ENCODE peak calls at places on chromosome 16, in ten cellular contexts. K is GM20000, Y is BE2C, L is B cell, C is bronchial epithelial cell, X is ovary, B is K562, O is left lung, Q is A549, P is HCT116. M is an unnamed sample.

GRCh38 chr16:51767564-51767963 is 616.5 kb upstream of the SALL1 start:
- DNase-seq in K (no peak), Y (no peak), L (no peak), C (no peak), X (no peak), B (no peak), O (no peak), Q (no peak), P (no peak), M (no peak)

GRCh38 chr16:22425036-22425801 is 50.8 kb upstream of the CDR2 start:
- DNase-seq in K (no peak), Y (no peak), L (no peak), C (no peak), X (peak), B (no peak), O (peak), Q (no peak), P (no peak), M (no peak)

GRCh38 chr16:84153660-84154214 is 8.6 kb downstream of the DNAAF1 start:
- DNase-seq in K (no peak), Y (no peak), L (no peak), C (no peak), X (peak), B (peak), O (no peak), Q (no peak), P (no peak), M (no peak)

GRCh38 chr16:66927012-66927436 is 1.7 kb upstream of the RRAD start:
- DNase-seq in K (peak), Y (peak), L (no peak), C (peak), X (no peak), B (no peak), O (no peak), Q (peak), P (no peak), M (no peak)

GRCh38 chr16:73313950-73314349 is 266.0 kb upstream of the ZFHX3 start:
- DNase-seq in K (no peak), Y (no peak), L (no peak), C (no peak), X (no peak), B (no peak), O (no peak), Q (no peak), P (no peak), M (no peak)

GRCh38 chr16:1167276-1168107 is 14.6 kb downstream of the CACNA1H start:
- DNase-seq in K (no peak), Y (peak), L (no peak), C (no peak), X (no peak), B (no peak), O (no peak), Q (no peak), P (no peak), M (peak)

GRCh38 chr16:27568077-27568476 is 18.1 kb downstream of the KATNIP start:
- DNase-seq in K (no peak), Y (no peak), L (no peak), C (peak), X (no peak), B (no peak), O (no peak), Q (peak), P (no peak), M (no peak)

GRCh38 chr16:19743816-19744159 is 25.7 kb downstream of the IQCK start:
- DNase-seq in K (no peak), Y (no peak), L (no peak), C (no peak), X (no peak), B (no peak), O (no peak), Q (no peak), P (no peak), M (no peak)

GRCh38 chr16:30004424-30004776 is 6.4 kb downstream of the DOC2A start:
- DNase-seq in K (no peak), Y (peak), L (no peak), C (no peak), X (no peak), B (no peak), O (peak), Q (no peak), P (no peak), M (no peak)

GRCh38 chr16:77993111-77993571 is 29.2 kb upstream of the CLEC3A start:
- DNase-seq in K (no peak), Y (no peak), L (no peak), C (no peak), X (no peak), B (no peak), O (no peak), Q (no peak), P (no peak), M (no peak)

GRCh38 chr16:49899991-49900690 is 44.2 kb upstream of the ZNF423 start:
- DNase-seq in K (no peak), Y (no peak), L (no peak), C (no peak), X (no peak), B (no peak), O (no peak), Q (no peak), P (no peak), M (no peak)

GRCh38 chr16:57574646-57575467 is 32.4 kb downstream of the ADGRG5 start:
- DNase-seq in K (no peak), Y (no peak), L (no peak), C (no peak), X (no peak), B (peak), O (peak), Q (no peak), P (no peak), M (no peak)

GRCh38 chr16:30488764-30489595 is 16.4 kb downstream of the ITGAL start:
- DNase-seq in K (peak), Y (no peak), L (no peak), C (peak), X (no peak), B (no peak), O (no peak), Q (no peak), P (no peak), M (no peak)

GRCh38 chr16:84647830-84648594 is at the start of gene KLHL36:
- DNase-seq in K (peak), Y (peak), L (peak), C (no peak), X (peak), B (peak), O (peak), Q (peak), P (no peak), M (peak)

GRCh38 chr16:8936421-8936820 is 27.3 kb downstream of the USP7 start:
- DNase-seq in K (peak), Y (peak), L (peak), C (peak), X (no peak), B (peak), O (no peak), Q (peak), P (peak), M (peak)

GRCh38 chr16:3071655-3072054 is 6.2 kb downstream of the IL32 start:
- DNase-seq in K (no peak), Y (no peak), L (no peak), C (no peak), X (no peak), B (no peak), O (no peak), Q (no peak), P (no peak), M (no peak)

GRCh38 chr16:1949507-1949906 is 5.0 kb downstream of the RPL3L start:
- DNase-seq in K (no peak), Y (no peak), L (no peak), C (peak), X (no peak), B (no peak), O (no peak), Q (no peak), P (no peak), M (no peak)

GRCh38 chr16:89563639-89564392 is 3.3 kb downstream of the RPL13 start:
- DNase-seq in K (no peak), Y (no peak), L (no peak), C (no peak), X (no peak), B (no peak), O (no peak), Q (no peak), P (no peak), M (no peak)

GRCh38 chr16:84786605-84787302 is 33.0 kb upstream of the CRISPLD2 start:
- DNase-seq in K (no peak), Y (no peak), L (no peak), C (no peak), X (no peak), B (no peak), O (peak), Q (no peak), P (no peak), M (no peak)

GRCh38 chr16:1075546-1075945 is 3.0 kb downstream of the SSTR5 start:
- DNase-seq in K (no peak), Y (peak), L (no peak), C (no peak), X (no peak), B (no peak), O (no peak), Q (no peak), P (no peak), M (peak)

GRCh38 chr16:28316056-28316455 is 23.7 kb downstream of the SBK1 start:
- DNase-seq in K (no peak), Y (no peak), L (no peak), C (no peak), X (no peak), B (no peak), O (no peak), Q (no peak), P (no peak), M (no peak)

GRCh38 chr16:17590711-17591654 is 120.2 kb upstream of the XYLT1 start:
- DNase-seq in K (no peak), Y (no peak), L (no peak), C (no peak), X (no peak), B (no peak), O (no peak), Q (no peak), P (no peak), M (no peak)

DNA sequence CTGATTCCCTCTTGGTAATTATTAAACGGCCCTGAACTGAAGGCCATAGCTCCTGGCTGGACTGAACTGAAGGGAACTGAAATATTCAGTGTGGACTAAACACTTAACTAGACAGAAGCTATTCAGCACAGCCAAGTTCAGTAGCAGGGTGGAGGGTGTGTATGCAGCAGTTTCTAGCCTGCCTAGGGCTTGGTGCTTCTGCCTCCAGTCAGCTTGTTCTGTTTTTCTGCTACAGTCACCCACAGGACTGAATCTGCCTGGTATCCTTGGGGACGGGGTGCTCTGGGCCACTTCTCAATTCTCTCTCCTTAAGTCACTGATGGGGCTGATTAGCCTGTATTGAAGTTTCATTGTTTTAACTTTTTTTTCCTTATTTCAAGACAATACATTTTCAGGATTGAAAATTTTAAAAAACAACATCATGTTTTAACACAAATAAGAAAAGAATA is 77.1 kb downstream of the WWP2 start:
- DNase-seq in K (no peak), Y (no peak), L (no peak), C (no peak), X (no peak), B (no peak), O (no peak), Q (no peak), P (no peak), M (no peak)
- TF ChIP-seq CTCF in K (no peak), Y (no peak), L (no peak), C (no peak), X (no peak), B (no peak), O (no peak), Q (no peak), P (no peak), M (no peak)

GRCh38 chr16:6112700-6113099 is 1015.1 kb upstream of the EEF2KMT start:
- DNase-seq in K (no peak), Y (no peak), L (no peak), C (no peak), X (no peak), B (no peak), O (no peak), Q (no peak), P (no peak), M (no peak)
- TF ChIP-seq CTCF in K (no peak), Y (no peak), L (no peak), C (no peak), X (no peak), B (no peak), O (no peak), Q (no peak), P (no peak), M (no peak)

GRCh38 chr16:86026916-86027315 is 128.0 kb downstream of the IRF8 start:
- DNase-seq in K (no peak), Y (no peak), L (peak), C (no peak), X (no peak), B (no peak), O (no peak), Q (no peak), P (no peak), M (no peak)
- TF ChIP-seq CTCF in K (no peak), Y (no peak), L (no peak), C (no peak), X (no peak), B (no peak), O (no peak), Q (no peak), P (no peak), M (no peak)

GRCh38 chr16:87671221-87671620 is 68.9 kb downstream of the JPH3 start:
- DNase-seq in K (no peak), Y (no peak), L (no peak), C (no peak), X (no peak), B (no peak), O (peak), Q (no peak), P (peak), M (no peak)
- TF ChIP-seq CTCF in K (no peak), Y (no peak), L (no peak), C (no peak), X (no peak), B (no peak), O (no peak), Q (no peak), P (peak), M (no peak)